ENCODE peak calls at places on chromosomes 3 and 15, in four cellular contexts. M is uterus, C is body of pancreas, B is spleen. Z is an unnamed sample.

GRCh38 chr3:185813691-185814215 is 11.1 kb downstream of the IGF2BP2 start:
- DNase-seq in M (no peak), B (no peak), C (no peak), Z (peak; percentile 22)

GRCh38 chr3:122067588-122068240 is 12.6 kb downstream of the CD86 start:
- DNase-seq in M (no peak), B (no peak), C (no peak), Z (no peak)

GRCh38 chr3:29514170-29514569 is 233.3 kb downstream of the RBMS3 start:
- DNase-seq in B (no peak), C (no peak), M (no peak), Z (no peak)

GRCh38 chr3:99972380-99973104 is 141.8 kb downstream of the FILIP1L start:
- DNase-seq in B (no peak), C (no peak), M (no peak), Z (no peak)

GRCh38 chr15:39621961-39622360 is 41.1 kb downstream of the THBS1 start:
- DNase-seq in C (no peak), M (no peak), B (no peak), Z (no peak)

GRCh38 chr3:50430950-50431435 is 71.7 kb upstream of the TMEM115 start:
- DNase-seq in B (no peak), C (no peak), M (no peak), Z (no peak)

GRCh38 chr15:39582286-39582976 is 1.6 kb downstream of the THBS1 start:
- DNase-seq in M (peak; percentile 64), C (peak; percentile 53), B (no peak), Z (peak; percentile 69)

GRCh38 chr3:11529281-11529680 is 114.4 kb downstream of the VGLL4 start:
- DNase-seq in M (no peak), B (no peak), C (no peak), Z (no peak)

GRCh38 chr3:98920166-98920565 is 18.7 kb upstream of the DCBLD2 start:
- DNase-seq in B (no peak), C (no peak), M (no peak), Z (no peak)

GRCh38 chr3:117844676-117845075 is 1135.1 kb downstream of the TUSC7 start:
- DNase-seq in M (no peak), B (no peak), C (no peak), Z (no peak)

GRCh38 chr3:193391902-193392301 is 13.3 kb upstream of the ATP13A5 start:
- DNase-seq in C (no peak), B (no peak), M (no peak), Z (no peak)

GRCh38 chr3:74302274-74302673 is 312.2 kb downstream of the CNTN3 start:
- DNase-seq in C (no peak), B (no peak), M (no peak), Z (no peak)

GRCh38 chr3:141710888-141711616 is 27.0 kb upstream of the RNF7 start:
- DNase-seq in M (peak; percentile 22), C (no peak), B (no peak), Z (no peak)

GRCh38 chr3:190532626-190533155 is 18.8 kb downstream of the IL1RAP start:
- DNase-seq in B (no peak), M (no peak), C (no peak), Z (no peak)

GRCh38 chr15:48963524-48964113 is at the start of gene SHC4:
- DNase-seq in M (peak; percentile 68), C (peak; percentile 48), B (no peak), Z (no peak)

GRCh38 chr3:81931265-81931664 is 169.8 kb upstream of the GBE1 start:
- DNase-seq in B (no peak), M (no peak), C (no peak), Z (no peak)

GRCh38 chr3:21734746-21735145 is 16.3 kb downstream of the ZNF385D start:
- DNase-seq in M (no peak), B (no peak), C (no peak), Z (no peak)

GRCh38 chr3:45223889-45224730 is 2.0 kb downstream of the TMEM158 start:
- DNase-seq in C (no peak), M (no peak), B (no peak), Z (no peak)

GRCh38 chr3:152581941-152582340 is 253.0 kb upstream of the P2RY1 start:
- DNase-seq in M (no peak), C (no peak), B (no peak), Z (no peak)

GRCh38 chr15:87777054-87777498 is 479.5 kb downstream of the NTRK3 start:
- DNase-seq in M (no peak), C (no peak), B (no peak), Z (no peak)

GRCh38 chr3:141128126-141128777 is 77.1 kb downstream of the SPSB4 start:
- DNase-seq in B (peak; percentile 48), M (no peak), C (no peak), Z (no peak)

GRCh38 chr15:76336254-76337046 is at the start of gene ISL2:
- DNase-seq in M (no peak), B (peak; percentile 91), C (peak; percentile 27), Z (peak; percentile 91)

GRCh38 chr3:34213481-34213880 is 415.1 kb downstream of the PDCD6IP start:
- DNase-seq in C (peak; percentile 14), B (no peak), M (no peak), Z (peak; percentile 47)

GRCh38 chr15:74631935-74632560 is 16.4 kb downstream of the CLK3 start:
- DNase-seq in M (peak; percentile 47), B (peak; percentile 90), C (peak; percentile 62), Z (no peak)

GRCh38 chr15:68374346-68374745 is 57.6 kb downstream of the ITGA11 start:
- DNase-seq in B (no peak), M (peak; percentile 11), C (no peak), Z (no peak)

GRCh38 chr15:65550681-65551098 is 20.4 kb downstream of the HACD3 start:
- DNase-seq in B (no peak), C (no peak), M (no peak), Z (no peak)

GRCh38 chr15:22979069-22979698 is 984 bp downstream of the CYFIP1 start:
- DNase-seq in M (no peak), C (peak; percentile 67), B (peak; percentile 86), Z (peak; percentile 92)

GRCh38 chr15:75455424-75455981 is 4.0 kb upstream of the SIN3A start:
- DNase-seq in M (peak; percentile 89), B (peak; percentile 96), C (peak; percentile 87), Z (peak; percentile 98)

GRCh38 chr3:14143826-14144225 is 19.0 kb downstream of the TMEM43 start:
- DNase-seq in B (no peak), M (peak; percentile 79), C (peak; percentile 48), Z (peak; percentile 73)

GRCh38 chr15:37059051-37059450 is 41.3 kb downstream of the MEIS2 start:
- DNase-seq in C (no peak), M (no peak), B (no peak), Z (no peak)

DNA sequence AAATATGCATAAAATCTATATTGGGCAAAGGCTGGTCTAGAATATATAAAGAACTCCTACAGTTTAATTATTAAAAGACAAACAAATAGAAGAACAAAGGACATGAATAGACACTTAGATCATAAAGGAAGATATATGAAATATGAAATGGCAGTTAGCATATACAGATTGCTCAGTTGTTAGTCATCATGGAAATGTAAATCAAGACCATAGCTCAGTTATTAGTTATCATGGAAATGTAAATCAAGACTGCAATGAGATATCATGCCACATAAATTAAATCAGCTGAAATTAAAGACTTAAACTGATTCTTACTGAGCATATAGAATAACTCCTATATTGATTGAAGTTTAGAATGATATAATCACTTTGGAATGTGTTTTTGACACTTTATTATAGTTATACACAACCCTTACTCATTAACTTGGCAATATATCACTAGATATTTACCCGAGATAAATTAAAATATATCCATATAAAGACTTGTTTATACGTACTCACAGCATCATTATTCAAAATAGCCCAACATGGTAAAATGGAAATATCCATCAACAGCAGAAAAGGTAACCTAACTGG is 45.2 kb upstream of the GOLGA8B start:
- DNase-seq in M (no peak), C (no peak), B (no peak), Z (no peak)
- TF ChIP-seq POLR2A in M (no peak), C (no peak), B (no peak), Z (no peak)

GRCh38 chr3:170997966-170998913 is 28.3 kb downstream of the SLC2A2 start:
- DNase-seq in C (peak; percentile 49), B (no peak), M (peak; percentile 24), Z (no peak)

GRCh38 chr3:170999737-171000242 is 26.7 kb downstream of the SLC2A2 start:
- DNase-seq in C (peak; percentile 79), B (no peak), M (peak; percentile 26), Z (no peak)

GRCh38 chr3:171001957-171002694 is 24.4 kb downstream of the SLC2A2 start:
- DNase-seq in C (peak; percentile 57), M (no peak), B (no peak), Z (no peak)

GRCh38 chr3:171000281-171000680 is 26.2 kb downstream of the SLC2A2 start:
- DNase-seq in M (no peak), B (no peak), C (no peak), Z (no peak)

DNA sequence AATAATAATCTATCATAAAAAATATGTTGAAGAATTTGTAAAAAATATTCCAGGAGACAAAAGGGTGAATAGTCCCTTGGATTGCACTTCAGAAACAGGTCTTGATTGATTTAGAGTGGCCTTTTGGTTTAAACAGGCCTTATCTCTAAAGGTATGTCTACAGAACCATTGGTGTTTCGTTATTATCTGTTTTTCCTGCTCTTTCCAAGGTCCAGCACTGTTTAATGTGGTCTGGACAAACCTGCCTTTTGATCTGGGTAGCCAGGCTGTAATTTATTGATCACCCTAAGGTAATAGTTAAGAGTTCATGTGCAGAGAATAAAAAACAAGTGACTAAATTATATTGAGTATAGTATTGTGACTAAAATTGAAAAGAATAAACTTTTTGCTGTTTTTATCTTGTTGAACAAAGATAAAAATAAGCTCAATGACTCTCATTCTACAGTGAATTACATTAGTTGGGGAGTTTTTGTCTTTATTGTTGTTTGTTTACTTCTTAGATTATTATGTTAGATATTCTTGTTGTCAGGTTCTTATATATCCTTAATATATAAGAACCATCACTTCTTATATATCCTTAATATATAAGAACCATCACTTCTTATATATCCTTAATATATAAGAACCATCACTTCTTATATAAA is 25.1 kb downstream of the SLC2A2 start:
- DNase-seq in B (no peak), M (no peak), C (no peak), Z (no peak)
- H3K27ac ChIP-seq in B (no peak overlapping the region), M (no peak overlapping the region), C (peak overlapping the region; percentile 75), Z (no peak overlapping the region)

DNA sequence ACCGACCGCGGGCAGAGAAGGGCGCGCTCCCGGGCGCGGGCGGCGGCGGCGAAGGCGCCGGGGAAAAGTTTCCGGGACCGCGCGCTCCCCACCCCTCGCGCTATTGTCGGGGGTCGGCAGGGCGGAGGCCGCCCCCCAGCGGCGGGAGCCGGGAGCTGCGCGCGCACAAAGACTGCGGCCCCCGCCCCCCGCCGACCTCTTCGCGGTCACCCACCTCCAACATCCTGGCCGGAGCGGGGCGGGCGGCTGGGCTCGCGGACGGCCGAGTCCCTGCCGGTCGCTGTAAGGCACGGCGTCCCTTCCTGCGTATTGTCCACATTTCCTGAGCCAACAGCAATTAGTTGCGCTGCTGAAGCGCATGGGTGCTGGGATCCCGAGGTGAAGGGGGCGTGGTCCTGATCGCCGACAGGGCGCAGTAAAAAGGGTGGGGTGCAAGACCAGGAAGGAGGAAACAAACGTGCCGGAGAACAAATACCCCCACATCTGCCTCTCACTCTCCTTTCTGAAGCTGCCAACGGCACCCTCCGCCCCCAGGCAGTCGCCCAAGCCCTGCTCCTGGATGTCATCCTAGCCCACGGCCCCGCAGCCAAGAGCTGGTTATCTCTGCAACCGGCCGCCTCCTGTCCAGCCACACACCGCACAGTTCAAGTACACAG is at the start of gene TMEM44:
- DNase-seq in M (peak; percentile 67), C (peak; percentile 71), B (peak; percentile 91), Z (peak; percentile 74)
- TF ChIP-seq POLR2A in M (peak; percentile 46), C (no peak), B (no peak), Z (no peak)

DNA sequence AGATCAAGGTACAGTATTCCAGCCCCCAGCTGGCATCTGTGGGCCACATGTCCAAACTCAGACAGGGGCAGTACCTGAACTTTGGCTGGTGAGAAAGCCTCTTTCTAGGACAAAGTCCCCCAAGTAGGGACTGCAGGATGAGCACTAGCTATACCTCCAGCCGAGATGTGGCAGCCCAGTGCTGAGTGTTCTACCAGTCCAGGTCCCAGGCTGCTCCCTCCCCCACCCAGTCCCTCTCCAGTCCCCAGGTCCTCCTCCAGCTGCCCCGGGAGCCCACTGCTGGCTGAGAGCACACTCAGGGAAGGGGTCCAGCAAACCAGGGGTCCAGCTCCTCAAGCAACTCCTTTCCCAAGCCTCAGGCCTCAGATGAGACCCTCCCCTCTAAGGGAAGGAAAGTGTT is 1.5 kb downstream of the SLC26A6 start:
- DNase-seq in M (no peak), C (no peak), B (no peak), Z (no peak)
- H3K27ac ChIP-seq in M (no peak overlapping the region), C (no peak overlapping the region), B (no peak overlapping the region), Z (no peak overlapping the region)

Z was measured in upper lobe of left lung.